ENCODE peak calls at places on chromosomes 2 and 18, in six cellular contexts. One of them, this sample, is unnamed.

GRCh38 chr18:44812426-44812825 is 131.7 kb downstream of the SETBP1 start:
- DNase-seq in GM23248: no peak
- DNase-seq in choroid plexus epithelial cell: no peak
- DNase-seq in H7: no peak
- DNase-seq in brain microvascular endothelial cell: no peak
- DNase-seq in SJSA1: no peak
- DNase-seq in this sample: no peak

GRCh38 chr2:33552758-33553461 is 46.2 kb downstream of the FAM98A start:
- DNase-seq in GM23248: peak; percentile 30
- DNase-seq in choroid plexus epithelial cell: peak; percentile 81
- DNase-seq in H7: no peak
- DNase-seq in brain microvascular endothelial cell: peak; percentile 45
- DNase-seq in SJSA1: no peak
- DNase-seq in this sample: no peak

GRCh38 chr2:45284621-45284995 is 275.4 kb upstream of the SIX2 start:
- DNase-seq in GM23248: no peak
- DNase-seq in choroid plexus epithelial cell: no peak
- DNase-seq in H7: no peak
- DNase-seq in brain microvascular endothelial cell: no peak
- DNase-seq in SJSA1: no peak
- DNase-seq in this sample: no peak

GRCh38 chr2:88265352-88265960 is 95.3 kb downstream of the THNSL2 start:
- DNase-seq in GM23248: peak; percentile 57
- DNase-seq in choroid plexus epithelial cell: peak; percentile 3
- DNase-seq in H7: no peak
- DNase-seq in brain microvascular endothelial cell: peak; percentile 25
- DNase-seq in SJSA1: peak; percentile 63
- DNase-seq in this sample: no peak

GRCh38 chr18:72152935-72153334 is 391.2 kb downstream of the CBLN2 start:
- DNase-seq in GM23248: no peak
- DNase-seq in choroid plexus epithelial cell: no peak
- DNase-seq in H7: no peak
- DNase-seq in brain microvascular endothelial cell: no peak
- DNase-seq in SJSA1: no peak
- DNase-seq in this sample: no peak

GRCh38 chr2:28496781-28497180 is 921 bp downstream of the PLB1 start:
- DNase-seq in GM23248: no peak
- DNase-seq in choroid plexus epithelial cell: no peak
- DNase-seq in H7: no peak
- DNase-seq in brain microvascular endothelial cell: no peak
- DNase-seq in SJSA1: no peak
- DNase-seq in this sample: no peak

GRCh38 chr2:124024491-124025348 is at the start of gene CNTNAP5:
- DNase-seq in GM23248: peak; percentile 57
- DNase-seq in choroid plexus epithelial cell: peak; percentile 9
- DNase-seq in H7: peak; percentile 91
- DNase-seq in brain microvascular endothelial cell: peak; percentile 6
- DNase-seq in SJSA1: no peak
- DNase-seq in this sample: no peak

GRCh38 chr2:25642298-25642697 is 31.1 kb downstream of the DTNB start:
- DNase-seq in GM23248: no peak
- DNase-seq in choroid plexus epithelial cell: no peak
- DNase-seq in H7: no peak
- DNase-seq in brain microvascular endothelial cell: no peak
- DNase-seq in SJSA1: no peak
- DNase-seq in this sample: no peak

GRCh38 chr2:197620113-197620512 is 55.3 kb downstream of the RFTN2 start:
- DNase-seq in GM23248: no peak
- DNase-seq in choroid plexus epithelial cell: no peak
- DNase-seq in H7: no peak
- DNase-seq in brain microvascular endothelial cell: no peak
- DNase-seq in SJSA1: no peak
- DNase-seq in this sample: no peak

GRCh38 chr2:119707117-119708087 is 28.4 kb downstream of the TMEM177 start:
- DNase-seq in GM23248: no peak
- DNase-seq in choroid plexus epithelial cell: no peak
- DNase-seq in H7: no peak
- DNase-seq in brain microvascular endothelial cell: no peak
- DNase-seq in SJSA1: no peak
- DNase-seq in this sample: no peak

GRCh38 chr2:8515390-8515761 is 166.5 kb upstream of the ID2 start:
- DNase-seq in GM23248: no peak
- DNase-seq in choroid plexus epithelial cell: no peak
- DNase-seq in H7: no peak
- DNase-seq in brain microvascular endothelial cell: no peak
- DNase-seq in SJSA1: no peak
- DNase-seq in this sample: peak; percentile 64

GRCh38 chr2:65231121-65231520 is 3.5 kb downstream of the ACTR2 start:
- DNase-seq in GM23248: peak; percentile 77
- DNase-seq in choroid plexus epithelial cell: peak; percentile 70
- DNase-seq in H7: no peak
- DNase-seq in brain microvascular endothelial cell: no peak
- DNase-seq in SJSA1: peak; percentile 44
- DNase-seq in this sample: no peak

GRCh38 chr2:65228249-65228750 is 669 bp downstream of the ACTR2 start:
- DNase-seq in GM23248: peak; percentile 70
- DNase-seq in choroid plexus epithelial cell: peak; percentile 48
- DNase-seq in H7: no peak
- DNase-seq in brain microvascular endothelial cell: no peak
- DNase-seq in SJSA1: peak; percentile 81
- DNase-seq in this sample: peak; percentile 64

GRCh38 chr2:65232636-65233035 is 5.0 kb downstream of the ACTR2 start:
- DNase-seq in GM23248: peak; percentile 84
- DNase-seq in choroid plexus epithelial cell: peak; percentile 76
- DNase-seq in H7: no peak
- DNase-seq in brain microvascular endothelial cell: no peak
- DNase-seq in SJSA1: peak; percentile 65
- DNase-seq in this sample: no peak

GRCh38 chr2:65227471-65228248 is at the start of gene ACTR2:
- DNase-seq in GM23248: peak; percentile 99
- DNase-seq in choroid plexus epithelial cell: peak; percentile 98
- DNase-seq in H7: peak; percentile 96
- DNase-seq in brain microvascular endothelial cell: peak; percentile 95
- DNase-seq in SJSA1: peak; percentile 98
- DNase-seq in this sample: peak; percentile 94

DNA sequence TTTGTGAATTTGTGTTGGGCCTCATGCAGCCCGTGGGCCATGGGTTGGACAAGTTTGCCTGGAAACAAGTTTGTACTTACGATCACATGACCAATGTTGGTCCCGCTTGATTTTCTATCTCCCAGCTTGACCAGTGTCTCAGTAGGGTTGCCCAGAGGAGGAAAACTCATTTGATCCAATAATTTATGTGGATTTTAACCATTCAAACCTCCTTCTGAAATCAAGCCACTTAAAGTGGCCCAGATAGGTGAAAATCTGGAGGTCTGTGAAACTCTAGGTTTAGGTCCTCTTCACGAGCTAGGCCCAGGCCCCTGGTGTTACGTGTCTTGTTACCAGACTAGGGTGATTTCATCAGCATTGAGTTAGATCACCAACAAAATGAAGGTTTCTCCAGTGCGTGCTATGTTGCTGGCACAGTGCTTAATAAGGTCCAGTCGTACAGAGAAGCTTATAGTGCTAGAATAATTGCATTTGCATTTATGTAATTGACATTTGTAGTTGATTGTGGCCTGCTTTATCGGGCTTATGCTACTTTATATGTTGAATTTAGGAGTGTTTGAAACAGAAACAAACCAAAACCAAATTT is 4.4 kb downstream of the ACTR2 start:
- DNase-seq in GM23248: peak; percentile 90
- DNase-seq in choroid plexus epithelial cell: peak; percentile 77
- DNase-seq in H7: no peak
- DNase-seq in brain microvascular endothelial cell: peak; percentile 76
- DNase-seq in SJSA1: peak; percentile 48
- DNase-seq in this sample: no peak
- H3K4me3 ChIP-seq in GM23248: peak overlapping the region; percentile 49
- H3K4me3 ChIP-seq in choroid plexus epithelial cell: no peak overlapping the region
- H3K4me3 ChIP-seq in H7: no peak overlapping the region
- H3K4me3 ChIP-seq in brain microvascular endothelial cell: no peak overlapping the region
- H3K4me3 ChIP-seq in SJSA1: no peak overlapping the region
- H3K4me3 ChIP-seq in this sample: no peak overlapping the region

DNA sequence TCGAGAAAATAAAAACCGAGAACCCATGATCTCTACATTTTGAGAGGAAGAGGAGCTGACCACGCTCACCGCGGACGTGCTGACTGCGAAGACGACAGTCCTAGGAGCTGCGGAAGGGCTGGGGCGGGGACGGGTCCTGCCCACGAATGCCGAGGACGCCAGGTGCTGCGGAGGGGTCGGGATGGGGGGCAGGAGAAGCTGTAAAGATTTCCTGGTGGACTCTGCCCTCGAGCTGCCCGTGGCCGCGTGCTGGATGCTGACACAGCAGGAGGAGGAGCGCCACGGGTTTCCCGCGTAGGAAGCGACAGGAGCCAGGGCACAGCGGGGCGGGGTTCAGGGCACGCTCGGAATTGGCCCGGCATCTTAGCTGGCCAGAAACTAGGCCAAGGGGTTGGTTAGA is 22.2 kb downstream of the ZSCAN30 start:
- DNase-seq in GM23248: no peak
- DNase-seq in choroid plexus epithelial cell: no peak
- DNase-seq in H7: no peak
- DNase-seq in brain microvascular endothelial cell: no peak
- DNase-seq in SJSA1: no peak
- DNase-seq in this sample: no peak
- H3K4me3 ChIP-seq in GM23248: peak overlapping the region; percentile 39
- H3K4me3 ChIP-seq in choroid plexus epithelial cell: peak overlapping the region; percentile 67
- H3K4me3 ChIP-seq in H7: no peak overlapping the region
- H3K4me3 ChIP-seq in brain microvascular endothelial cell: peak overlapping the region; percentile 52
- H3K4me3 ChIP-seq in SJSA1: no peak overlapping the region
- H3K4me3 ChIP-seq in this sample: no peak overlapping the region

GRCh38 chr2:20419752-20420151 is 27.1 kb upstream of the RHOB start:
- DNase-seq in GM23248: no peak
- DNase-seq in choroid plexus epithelial cell: no peak
- DNase-seq in H7: no peak
- DNase-seq in brain microvascular endothelial cell: no peak
- DNase-seq in SJSA1: no peak
- DNase-seq in this sample: no peak

GRCh38 chr2:20416723-20417122 is 30.2 kb upstream of the RHOB start:
- DNase-seq in GM23248: no peak
- DNase-seq in choroid plexus epithelial cell: no peak
- DNase-seq in H7: no peak
- DNase-seq in brain microvascular endothelial cell: no peak
- DNase-seq in SJSA1: no peak
- DNase-seq in this sample: no peak

GRCh38 chr2:20418519-20418918 is 28.4 kb upstream of the RHOB start:
- DNase-seq in GM23248: no peak
- DNase-seq in choroid plexus epithelial cell: no peak
- DNase-seq in H7: no peak
- DNase-seq in brain microvascular endothelial cell: no peak
- DNase-seq in SJSA1: no peak
- DNase-seq in this sample: no peak

GRCh38 chr2:20421336-20421987 is 25.4 kb upstream of the RHOB start:
- DNase-seq in GM23248: no peak
- DNase-seq in choroid plexus epithelial cell: no peak
- DNase-seq in H7: no peak
- DNase-seq in brain microvascular endothelial cell: no peak
- DNase-seq in SJSA1: no peak
- DNase-seq in this sample: no peak

GRCh38 chr2:20419007-20419576 is 27.8 kb upstream of the RHOB start:
- DNase-seq in GM23248: peak; percentile 56
- DNase-seq in choroid plexus epithelial cell: peak; percentile 54
- DNase-seq in H7: peak; percentile 56
- DNase-seq in brain microvascular endothelial cell: no peak
- DNase-seq in SJSA1: peak; percentile 56
- DNase-seq in this sample: no peak
- H3K4me3 ChIP-seq in GM23248: no peak overlapping the region
- H3K4me3 ChIP-seq in choroid plexus epithelial cell: no peak overlapping the region
- H3K4me3 ChIP-seq in H7: no peak overlapping the region
- H3K4me3 ChIP-seq in brain microvascular endothelial cell: no peak overlapping the region
- H3K4me3 ChIP-seq in SJSA1: no peak overlapping the region
- H3K4me3 ChIP-seq in this sample: no peak overlapping the region

GRCh38 chr18:22683196-22683676 is 249.9 kb upstream of the RBBP8 start:
- DNase-seq in GM23248: peak; percentile 68
- DNase-seq in choroid plexus epithelial cell: peak; percentile 95
- DNase-seq in H7: no peak
- DNase-seq in brain microvascular endothelial cell: peak; percentile 95
- DNase-seq in SJSA1: peak; percentile 38
- DNase-seq in this sample: no peak
- H3K4me3 ChIP-seq in GM23248: no peak overlapping the region
- H3K4me3 ChIP-seq in choroid plexus epithelial cell: no peak overlapping the region
- H3K4me3 ChIP-seq in H7: no peak overlapping the region
- H3K4me3 ChIP-seq in brain microvascular endothelial cell: no peak overlapping the region
- H3K4me3 ChIP-seq in SJSA1: no peak overlapping the region
- H3K4me3 ChIP-seq in this sample: no peak overlapping the region

DNA sequence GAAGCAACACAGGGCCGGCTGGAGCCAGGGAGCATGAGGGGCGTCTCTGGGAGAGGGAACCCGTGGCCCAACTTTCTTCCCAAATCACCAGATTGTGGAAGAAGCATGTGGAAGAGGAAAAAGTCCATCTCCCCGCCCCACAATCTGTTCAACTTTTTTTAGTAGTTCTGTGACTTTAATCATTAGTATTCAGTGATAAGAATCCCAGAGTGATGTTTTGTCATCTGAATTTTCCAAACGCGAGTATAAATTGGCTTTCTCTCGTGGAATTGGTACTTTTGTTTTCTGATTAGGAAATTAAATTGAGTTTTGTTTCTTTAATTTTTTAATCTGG is 134.9 kb upstream of the EPC2 start:
- DNase-seq in GM23248: no peak
- DNase-seq in choroid plexus epithelial cell: no peak
- DNase-seq in H7: no peak
- DNase-seq in brain microvascular endothelial cell: no peak
- DNase-seq in SJSA1: no peak
- DNase-seq in this sample: no peak
- H3K4me3 ChIP-seq in GM23248: peak overlapping the region; percentile 57
- H3K4me3 ChIP-seq in choroid plexus epithelial cell: peak overlapping the region; percentile 22
- H3K4me3 ChIP-seq in H7: no peak overlapping the region
- H3K4me3 ChIP-seq in brain microvascular endothelial cell: no peak overlapping the region
- H3K4me3 ChIP-seq in SJSA1: no peak overlapping the region
- H3K4me3 ChIP-seq in this sample: no peak overlapping the region

GRCh38 chr2:86140969-86141392 is 34.9 kb downstream of the PTCD3 start:
- DNase-seq in GM23248: peak; percentile 6
- DNase-seq in choroid plexus epithelial cell: peak; percentile 13
- DNase-seq in H7: no peak
- DNase-seq in brain microvascular endothelial cell: no peak
- DNase-seq in SJSA1: no peak
- DNase-seq in this sample: no peak

GRCh38 chr2:86143307-86143706 is 37.3 kb downstream of the PTCD3 start:
- DNase-seq in GM23248: peak; percentile 17
- DNase-seq in choroid plexus epithelial cell: peak; percentile 15
- DNase-seq in H7: no peak
- DNase-seq in brain microvascular endothelial cell: no peak
- DNase-seq in SJSA1: no peak
- DNase-seq in this sample: no peak

GRCh38 chr2:86147793-86148192 is 41.8 kb downstream of the PTCD3 start:
- DNase-seq in GM23248: no peak
- DNase-seq in choroid plexus epithelial cell: no peak
- DNase-seq in H7: no peak
- DNase-seq in brain microvascular endothelial cell: no peak
- DNase-seq in SJSA1: no peak
- DNase-seq in this sample: peak; percentile 40

GRCh38 chr2:86142737-86143257 is 36.8 kb downstream of the PTCD3 start:
- DNase-seq in GM23248: no peak
- DNase-seq in choroid plexus epithelial cell: no peak
- DNase-seq in H7: no peak
- DNase-seq in brain microvascular endothelial cell: no peak
- DNase-seq in SJSA1: no peak
- DNase-seq in this sample: no peak

GRCh38 chr2:86143926-86144685 is 38.1 kb downstream of the PTCD3 start:
- DNase-seq in GM23248: no peak
- DNase-seq in choroid plexus epithelial cell: no peak
- DNase-seq in H7: no peak
- DNase-seq in brain microvascular endothelial cell: no peak
- DNase-seq in SJSA1: no peak
- DNase-seq in this sample: no peak
- H3K4me3 ChIP-seq in GM23248: no peak overlapping the region
- H3K4me3 ChIP-seq in choroid plexus epithelial cell: no peak overlapping the region
- H3K4me3 ChIP-seq in H7: no peak overlapping the region
- H3K4me3 ChIP-seq in brain microvascular endothelial cell: no peak overlapping the region
- H3K4me3 ChIP-seq in SJSA1: no peak overlapping the region
- H3K4me3 ChIP-seq in this sample: no peak overlapping the region

GRCh38 chr2:145910416-145910815 is 1390.5 kb upstream of the ZEB2 start:
- DNase-seq in GM23248: no peak
- DNase-seq in choroid plexus epithelial cell: no peak
- DNase-seq in H7: no peak
- DNase-seq in brain microvascular endothelial cell: no peak
- DNase-seq in SJSA1: no peak
- DNase-seq in this sample: no peak
- H3K4me3 ChIP-seq in GM23248: no peak overlapping the region
- H3K4me3 ChIP-seq in choroid plexus epithelial cell: no peak overlapping the region
- H3K4me3 ChIP-seq in H7: no peak overlapping the region
- H3K4me3 ChIP-seq in brain microvascular endothelial cell: no peak overlapping the region
- H3K4me3 ChIP-seq in SJSA1: no peak overlapping the region
- H3K4me3 ChIP-seq in this sample: no peak overlapping the region

This sample was measured in Jurkat, Clone E6-1.